ENCODE peak calls at places on chromosomes 4 and X, in four cellular contexts. M is heart left ventricle, X is NB4, V is hypothalamus. U is an unnamed sample.

GRCh38 chr4:98383431-98384106 is 122.4 kb downstream of the RAP1GDS1 start:
- DNase-seq in M (no peak), X (no peak), V (no peak), U (no peak)

GRCh38 chr4:57719451-57719850 is 609.3 kb upstream of the IGFBP7 start:
- DNase-seq in M (no peak), X (no peak), V (no peak), U (no peak)

GRCh38 chr4:48944659-48945290 is 38.2 kb upstream of the OCIAD2 start:
- DNase-seq in M (no peak), X (peak; percentile 69), V (no peak), U (no peak)

GRCh38 chrX:11908371-11908770 is 150.3 kb downstream of the MSL3 start:
- DNase-seq in M (no peak), X (peak; percentile 25), V (no peak), U (no peak)

GRCh38 chr4:99405433-99406115 is 29.6 kb downstream of the ADH7 start:
- DNase-seq in M (no peak), X (peak; percentile 62), V (peak; percentile 15), U (peak; percentile 68)

GRCh38 chr4:12966741-12967140 is 517.4 kb downstream of the RAB28 start:
- DNase-seq in M (no peak), X (no peak), V (no peak), U (no peak)

GRCh38 chr4:159212675-159213297 is 109.9 kb downstream of the RAPGEF2 start:
- DNase-seq in M (no peak), X (no peak), V (no peak), U (no peak)

GRCh38 chrX:71178908-71179307 is 34.3 kb downstream of the NLGN3 start:
- DNase-seq in M (no peak), X (peak; percentile 79), V (peak; percentile 17), U (peak; percentile 63)

GRCh38 chr4:74032064-74032463 is 6.4 kb downstream of the CXCL3 start:
- DNase-seq in M (no peak), X (no peak), V (no peak), U (no peak)

GRCh38 chrX:138710866-138711331 is 618 bp downstream of the FGF13 start:
- DNase-seq in M (no peak), X (no peak), V (no peak), U (no peak)

GRCh38 chr4:37908488-37909343 is 17.8 kb downstream of the TBC1D1 start:
- DNase-seq in M (no peak), X (no peak), V (no peak), U (no peak)

GRCh38 chr4:25633541-25633940 is 22.1 kb upstream of the SLC34A2 start:
- DNase-seq in M (no peak), X (no peak), V (no peak), U (no peak)

GRCh38 chr4:6480532-6481088 is 8.2 kb upstream of the PPP2R2C start:
- DNase-seq in M (no peak), X (no peak), V (no peak), U (no peak)

U was measured in dorsolateral prefrontal cortex.